ENCODE peak calls at places on chromosome 10, in five cellular contexts. O is H7, Y is NCI-H1105 treated with DMSO at 0.1 percent for 48 hours, V is mesendoderm, S is putamen. Q is an unnamed sample.

GRCh38 chr10:132151951-132152505 is 34.7 kb upstream of the DPYSL4 start:
- DNase-seq in O (no peak), Y (no peak), V (no peak), S (no peak), Q (no peak)

GRCh38 chr10:102729090-102730026 is 14.4 kb upstream of the WBP1L start:
- DNase-seq in O (peak; percentile 91), Y (no peak), V (peak; percentile 86), S (peak; percentile 73), Q (peak; percentile 73)

GRCh38 chr10:131337656-131338055 is 26.1 kb upstream of the TCERG1L start:
- DNase-seq in O (no peak), Y (no peak), V (no peak), S (no peak), Q (no peak)

GRCh38 chr10:13659887-13660544 is 73.3 kb downstream of the PRPF18 start:
- DNase-seq in O (peak; percentile 89), Y (peak; percentile 8), V (peak; percentile 60), S (peak; percentile 66), Q (peak; percentile 62)

GRCh38 chr10:3668276-3668960 is 116.6 kb downstream of the KLF6 start:
- DNase-seq in O (peak; percentile 84), Y (no peak), V (peak; percentile 98), S (no peak), Q (no peak)

GRCh38 chr10:115948415-115948814 is 324.6 kb downstream of the GFRA1 start:
- DNase-seq in O (peak; percentile 64), Y (no peak), V (peak; percentile 80), S (no peak), Q (peak; percentile 42)

GRCh38 chr10:101611506-101611905 is 23.4 kb downstream of the DPCD start:
- DNase-seq in O (no peak), Y (no peak), V (no peak), S (no peak), Q (peak; percentile 23)

GRCh38 chr10:102646610-102647432 is 2.5 kb downstream of the TRIM8 start:
- DNase-seq in O (peak; percentile 45), Y (no peak), V (no peak), S (peak; percentile 70), Q (peak; percentile 35)

GRCh38 chr10:77888356-77888703 is 38.2 kb downstream of the DLG5 start:
- DNase-seq in O (no peak), Y (no peak), V (no peak), S (no peak), Q (no peak)

GRCh38 chr10:126686732-126687693 is 16.5 kb upstream of the C10orf90 start:
- DNase-seq in O (peak; percentile 34), Y (no peak), V (peak; percentile 18), S (no peak), Q (no peak)

GRCh38 chr10:103676851-103677417 is 178.4 kb downstream of the SH3PXD2A start:
- DNase-seq in O (no peak), Y (no peak), V (peak; percentile 24), S (no peak), Q (peak; percentile 70)

GRCh38 chr10:18658301-18658991 is 785 bp upstream of the ARL5B start:
- DNase-seq in O (no peak), Y (no peak), V (no peak), S (peak; percentile 19), Q (peak; percentile 29)

GRCh38 chr10:70660722-70661121 is 11.6 kb upstream of the ADAMTS14 start:
- DNase-seq in O (no peak), Y (no peak), V (no peak), S (peak; percentile 83), Q (no peak)

GRCh38 chr10:67261300-67261797 is 335.5 kb downstream of the LRRTM3 start:
- DNase-seq in O (no peak), Y (no peak), V (no peak), S (peak; percentile 7), Q (no peak)

GRCh38 chr10:121495719-121496118 is 102.5 kb downstream of the FGFR2 start:
- DNase-seq in O (no peak), Y (no peak), V (peak; percentile 22), S (no peak), Q (no peak)

GRCh38 chr10:25300073-25300472 is 125.3 kb downstream of the GPR158 start:
- DNase-seq in O (no peak), Y (no peak), V (peak; percentile 53), S (no peak), Q (no peak)

GRCh38 chr10:81018898-81019890 is 481.5 kb downstream of the SH2D4B start:
- DNase-seq in O (peak; percentile 30), Y (peak; percentile 9), V (peak; percentile 84), S (peak; percentile 22), Q (peak; percentile 3)

GRCh38 chr10:70845261-70845660 is 29.5 kb downstream of the SGPL1 start:
- DNase-seq in O (no peak), Y (no peak), V (no peak), S (no peak), Q (no peak)

GRCh38 chr10:57460540-57460939 is 807.2 kb downstream of the IPMK start:
- DNase-seq in O (no peak), Y (no peak), V (no peak), S (no peak), Q (no peak)

GRCh38 chr10:119919271-119919670 is 26.7 kb downstream of the SEC23IP start:
- DNase-seq in O (no peak), Y (no peak), V (no peak), S (no peak), Q (no peak)

GRCh38 chr10:115483294-115483693 is 390.1 kb downstream of the ATRNL1 start:
- DNase-seq in O (no peak), Y (no peak), V (no peak), S (no peak), Q (no peak)

GRCh38 chr10:70982443-70982842 is 94.1 kb upstream of the PCBD1 start:
- DNase-seq in O (no peak), Y (no peak), V (no peak), S (no peak), Q (no peak)

GRCh38 chr10:77513783-77514331 is 123.8 kb downstream of the KCNMA1 start:
- DNase-seq in O (peak; percentile 57), Y (no peak), V (peak; percentile 65), S (peak; percentile 39), Q (peak; percentile 93)

GRCh38 chr10:80444124-80444523 is 10.0 kb upstream of the TSPAN14 start:
- DNase-seq in O (no peak), Y (no peak), V (no peak), S (no peak), Q (no peak)

GRCh38 chr10:71597821-71598498 is 121.6 kb downstream of the C10orf105 start:
- DNase-seq in O (peak; percentile 63), Y (no peak), V (no peak), S (peak; percentile 82), Q (no peak)

GRCh38 chr10:101072923-101073322 is 11.1 kb downstream of the KAZALD1 start:
- DNase-seq in O (peak; percentile 22), Y (no peak), V (no peak), S (no peak), Q (no peak)

GRCh38 chr10:21047511-21047910 is 150.4 kb upstream of the NEBL start:
- DNase-seq in O (no peak), Y (no peak), V (no peak), S (no peak), Q (no peak)

GRCh38 chr10:132691711-132692153 is 94.2 kb downstream of the NKX6-2 start:
- DNase-seq in O (peak; percentile 47), Y (no peak), V (no peak), S (no peak), Q (no peak)

GRCh38 chr10:34319197-34319846 is 495.8 kb downstream of the PARD3 start:
- DNase-seq in O (no peak), Y (peak; percentile 95), V (peak; percentile 26), S (no peak), Q (peak; percentile 88)

GRCh38 chr10:75770634-75771081 is 339.2 kb downstream of the LRMDA start:
- DNase-seq in O (no peak), Y (no peak), V (no peak), S (no peak), Q (peak; percentile 4)

GRCh38 chr10:8389630-8390029 is 335.1 kb downstream of the GATA3 start:
- DNase-seq in O (no peak), Y (no peak), V (no peak), S (no peak), Q (no peak)

GRCh38 chr10:92720306-92721165 is 30.8 kb downstream of the HHEX start:
- DNase-seq in O (no peak), Y (no peak), V (no peak), S (no peak), Q (no peak)

GRCh38 chr10:77409697-77410471 is 227.7 kb downstream of the KCNMA1 start:
- DNase-seq in O (peak; percentile 44), Y (peak; percentile 85), V (no peak), S (no peak), Q (no peak)

GRCh38 chr10:83075395-83076072 is 1063.8 kb upstream of the GHITM start:
- DNase-seq in O (no peak), Y (peak; percentile 69), V (no peak), S (no peak), Q (no peak)

GRCh38 chr10:49539320-49539885 is 482 bp upstream of the ERCC6 start:
- DNase-seq in O (peak; percentile 33), Y (peak; percentile 25), V (peak; percentile 48), S (peak; percentile 31), Q (peak; percentile 35)